ENCODE peak calls at places on chromosomes 7 and 10, in eight cellular contexts. One of them, this sample, is unnamed.

GRCh38 chr7:70343519-70343918 is 745.2 kb downstream of the AUTS2 start:
- DNase-seq in epithelial cell of esophagus: no peak
- DNase-seq in body of pancreas: no peak
- DNase-seq in fibroblast of mammary gland: no peak
- DNase-seq in cardiac fibroblast: no peak
- DNase-seq in ascending aorta: no peak
- DNase-seq in PC-3: no peak
- DNase-seq in choroid plexus epithelial cell: no peak
- DNase-seq in this sample: no peak

GRCh38 chr7:1537631-1538412 is 7.3 kb downstream of the MAFK start:
- DNase-seq in body of pancreas: peak
- DNase-seq in epithelial cell of esophagus: no peak
- DNase-seq in cardiac fibroblast: peak
- DNase-seq in fibroblast of mammary gland: peak
- DNase-seq in choroid plexus epithelial cell: peak
- DNase-seq in PC-3: peak
- DNase-seq in ascending aorta: peak
- DNase-seq in this sample: peak

GRCh38 chr7:27409776-27410175 is 167.2 kb downstream of the EVX1 start:
- DNase-seq in choroid plexus epithelial cell: no peak
- DNase-seq in ascending aorta: no peak
- DNase-seq in cardiac fibroblast: peak
- DNase-seq in epithelial cell of esophagus: peak
- DNase-seq in body of pancreas: no peak
- DNase-seq in fibroblast of mammary gland: peak
- DNase-seq in PC-3: peak
- DNase-seq in this sample: no peak

GRCh38 chr10:129893690-129894089 is 70.4 kb downstream of the EBF3 start:
- DNase-seq in PC-3: no peak
- DNase-seq in fibroblast of mammary gland: no peak
- DNase-seq in body of pancreas: no peak
- DNase-seq in choroid plexus epithelial cell: no peak
- DNase-seq in ascending aorta: no peak
- DNase-seq in cardiac fibroblast: no peak
- DNase-seq in epithelial cell of esophagus: no peak
- DNase-seq in this sample: no peak

GRCh38 chr10:15730341-15730740 is 10.6 kb upstream of the ITGA8 start:
- DNase-seq in PC-3: no peak
- DNase-seq in ascending aorta: no peak
- DNase-seq in fibroblast of mammary gland: no peak
- DNase-seq in epithelial cell of esophagus: no peak
- DNase-seq in cardiac fibroblast: no peak
- DNase-seq in choroid plexus epithelial cell: no peak
- DNase-seq in body of pancreas: no peak
- DNase-seq in this sample: no peak

GRCh38 chr10:116274141-116274861 is 1.3 kb upstream of the GFRA1 start:
- DNase-seq in cardiac fibroblast: no peak
- DNase-seq in fibroblast of mammary gland: no peak
- DNase-seq in body of pancreas: peak
- DNase-seq in choroid plexus epithelial cell: no peak
- DNase-seq in epithelial cell of esophagus: no peak
- DNase-seq in PC-3: no peak
- DNase-seq in ascending aorta: no peak
- DNase-seq in this sample: no peak

GRCh38 chr10:73649876-73650536 is 5.8 kb downstream of the SYNPO2L start:
- DNase-seq in fibroblast of mammary gland: peak
- DNase-seq in body of pancreas: no peak
- DNase-seq in ascending aorta: no peak
- DNase-seq in choroid plexus epithelial cell: peak
- DNase-seq in PC-3: no peak
- DNase-seq in epithelial cell of esophagus: no peak
- DNase-seq in cardiac fibroblast: no peak
- DNase-seq in this sample: no peak

GRCh38 chr7:129089521-129090212 is 34.8 kb upstream of the TNPO3 start:
- DNase-seq in cardiac fibroblast: peak
- DNase-seq in choroid plexus epithelial cell: no peak
- DNase-seq in epithelial cell of esophagus: no peak
- DNase-seq in body of pancreas: no peak
- DNase-seq in PC-3: no peak
- DNase-seq in fibroblast of mammary gland: no peak
- DNase-seq in ascending aorta: no peak
- DNase-seq in this sample: no peak

GRCh38 chr10:77819210-77820140 is 107.1 kb downstream of the DLG5 start:
- DNase-seq in choroid plexus epithelial cell: no peak
- DNase-seq in body of pancreas: no peak
- DNase-seq in ascending aorta: no peak
- DNase-seq in cardiac fibroblast: no peak
- DNase-seq in fibroblast of mammary gland: no peak
- DNase-seq in PC-3: no peak
- DNase-seq in epithelial cell of esophagus: peak
- DNase-seq in this sample: no peak

GRCh38 chr10:73908853-73909611 is 1.9 kb upstream of the PLAU start:
- DNase-seq in epithelial cell of esophagus: peak
- DNase-seq in PC-3: peak
- DNase-seq in body of pancreas: no peak
- DNase-seq in choroid plexus epithelial cell: peak
- DNase-seq in ascending aorta: peak
- DNase-seq in fibroblast of mammary gland: peak
- DNase-seq in cardiac fibroblast: peak
- DNase-seq in this sample: peak

GRCh38 chr7:12056977-12057376 is 154.1 kb upstream of the TMEM106B start:
- DNase-seq in cardiac fibroblast: no peak
- DNase-seq in PC-3: no peak
- DNase-seq in epithelial cell of esophagus: no peak
- DNase-seq in choroid plexus epithelial cell: no peak
- DNase-seq in body of pancreas: no peak
- DNase-seq in fibroblast of mammary gland: no peak
- DNase-seq in ascending aorta: no peak
- DNase-seq in this sample: no peak

GRCh38 chr10:102859911-102860310 is 5.9 kb downstream of the BORCS7 start:
- DNase-seq in PC-3: no peak
- DNase-seq in choroid plexus epithelial cell: no peak
- DNase-seq in fibroblast of mammary gland: no peak
- DNase-seq in ascending aorta: no peak
- DNase-seq in epithelial cell of esophagus: no peak
- DNase-seq in cardiac fibroblast: no peak
- DNase-seq in body of pancreas: peak
- DNase-seq in this sample: no peak

GRCh38 chr7:157616426-157616825 is 279.6 kb downstream of the DNAJB6 start:
- DNase-seq in ascending aorta: no peak
- DNase-seq in PC-3: no peak
- DNase-seq in body of pancreas: no peak
- DNase-seq in epithelial cell of esophagus: no peak
- DNase-seq in cardiac fibroblast: no peak
- DNase-seq in fibroblast of mammary gland: no peak
- DNase-seq in choroid plexus epithelial cell: no peak
- DNase-seq in this sample: no peak

GRCh38 chr10:21330628-21331020 is 194.9 kb downstream of the SKIDA1 start:
- DNase-seq in cardiac fibroblast: peak
- DNase-seq in epithelial cell of esophagus: no peak
- DNase-seq in PC-3: no peak
- DNase-seq in choroid plexus epithelial cell: no peak
- DNase-seq in body of pancreas: no peak
- DNase-seq in fibroblast of mammary gland: peak
- DNase-seq in ascending aorta: no peak
- DNase-seq in this sample: no peak

GRCh38 chr10:21334891-21335696 is 190.4 kb downstream of the SKIDA1 start:
- DNase-seq in cardiac fibroblast: peak
- DNase-seq in body of pancreas: no peak
- DNase-seq in fibroblast of mammary gland: peak
- DNase-seq in epithelial cell of esophagus: peak
- DNase-seq in choroid plexus epithelial cell: peak
- DNase-seq in ascending aorta: peak
- DNase-seq in PC-3: peak
- DNase-seq in this sample: peak

GRCh38 chr10:21340341-21340740 is 185.1 kb downstream of the SKIDA1 start:
- DNase-seq in choroid plexus epithelial cell: peak
- DNase-seq in epithelial cell of esophagus: no peak
- DNase-seq in ascending aorta: no peak
- DNase-seq in cardiac fibroblast: no peak
- DNase-seq in fibroblast of mammary gland: peak
- DNase-seq in body of pancreas: no peak
- DNase-seq in PC-3: peak
- DNase-seq in this sample: no peak

GRCh38 chr10:21337171-21337792 is 188.2 kb downstream of the SKIDA1 start:
- DNase-seq in fibroblast of mammary gland: no peak
- DNase-seq in epithelial cell of esophagus: no peak
- DNase-seq in PC-3: no peak
- DNase-seq in choroid plexus epithelial cell: no peak
- DNase-seq in cardiac fibroblast: peak
- DNase-seq in body of pancreas: no peak
- DNase-seq in ascending aorta: no peak
- DNase-seq in this sample: no peak

DNA sequence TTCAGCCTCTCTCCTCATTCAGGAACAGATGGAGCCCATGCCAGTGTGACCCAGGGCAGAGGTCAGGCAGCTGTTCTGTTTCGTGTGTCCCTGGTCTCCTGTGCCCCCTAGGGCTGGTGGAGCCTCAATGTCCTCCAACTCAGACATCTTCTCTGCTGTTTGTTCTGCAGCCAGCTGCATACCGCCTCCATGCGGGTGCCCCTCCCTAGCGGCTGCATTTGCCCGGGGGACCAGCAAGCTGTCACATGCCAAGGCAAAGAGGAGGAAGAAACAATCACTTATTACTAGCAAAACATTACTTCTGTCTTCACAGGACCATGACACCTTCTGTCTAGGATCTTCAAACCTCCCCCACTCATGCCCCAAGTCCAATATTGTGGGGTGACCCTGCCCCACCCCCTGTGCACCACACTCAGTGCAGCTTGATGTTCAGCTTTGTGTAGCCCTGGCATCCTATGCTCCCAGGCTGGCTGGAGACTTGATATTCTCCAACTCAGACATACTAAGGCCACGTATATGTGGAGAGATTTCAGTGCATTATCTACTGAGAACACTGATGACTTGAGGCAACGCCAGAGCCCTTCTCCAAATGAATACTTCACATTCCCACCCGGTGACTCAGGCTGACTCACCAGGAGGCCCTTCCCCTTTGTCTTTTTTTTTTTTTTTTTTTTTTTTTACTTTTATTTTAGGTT is 188.9 kb downstream of the SKIDA1 start:
- DNase-seq in choroid plexus epithelial cell: peak
- DNase-seq in epithelial cell of esophagus: peak
- DNase-seq in PC-3: peak
- DNase-seq in fibroblast of mammary gland: peak
- DNase-seq in body of pancreas: peak
- DNase-seq in cardiac fibroblast: peak
- DNase-seq in ascending aorta: peak
- DNase-seq in this sample: peak
- H3K4me3 ChIP-seq in choroid plexus epithelial cell: no peak
- H3K4me3 ChIP-seq in epithelial cell of esophagus: no peak
- H3K4me3 ChIP-seq in PC-3: peak
- H3K4me3 ChIP-seq in fibroblast of mammary gland: no peak
- H3K4me3 ChIP-seq in body of pancreas: no peak
- H3K4me3 ChIP-seq in cardiac fibroblast: no peak
- H3K4me3 ChIP-seq in ascending aorta: no peak
- H3K4me3 ChIP-seq in this sample: no peak

GRCh38 chr10:114749014-114749413 is 72.6 kb upstream of the FHIP2A start:
- DNase-seq in fibroblast of mammary gland: no peak
- DNase-seq in epithelial cell of esophagus: no peak
- DNase-seq in body of pancreas: no peak
- DNase-seq in choroid plexus epithelial cell: no peak
- DNase-seq in ascending aorta: no peak
- DNase-seq in PC-3: no peak
- DNase-seq in cardiac fibroblast: no peak
- DNase-seq in this sample: no peak
- TF ChIP-seq CTCF in fibroblast of mammary gland: no peak
- TF ChIP-seq CTCF in epithelial cell of esophagus: no peak
- TF ChIP-seq CTCF in body of pancreas: no peak
- TF ChIP-seq CTCF in choroid plexus epithelial cell: no peak
- TF ChIP-seq CTCF in ascending aorta: no peak
- TF ChIP-seq CTCF in PC-3: no peak
- TF ChIP-seq CTCF in cardiac fibroblast: no peak
- TF ChIP-seq CTCF in this sample: no peak

DNA sequence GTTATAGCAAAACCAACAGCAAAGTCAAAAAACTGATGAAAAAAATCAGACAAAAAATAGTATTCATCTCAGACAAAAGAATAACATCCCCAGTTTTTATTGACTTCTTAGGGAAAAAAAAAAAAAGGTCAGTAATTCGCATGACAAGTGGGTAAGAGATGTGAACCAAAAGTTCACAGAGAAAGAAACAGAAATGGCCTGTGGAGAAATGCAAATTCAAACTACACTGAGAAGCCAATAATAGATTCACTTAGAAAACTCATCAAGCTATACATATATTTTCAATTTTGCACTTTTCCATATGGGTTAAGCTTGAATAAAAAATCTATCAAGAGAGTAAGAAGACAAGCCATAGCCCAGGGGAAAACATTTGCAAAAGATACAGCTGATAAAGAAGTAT is 28.0 kb downstream of the HERC4 start:
- DNase-seq in choroid plexus epithelial cell: no peak
- DNase-seq in cardiac fibroblast: no peak
- DNase-seq in PC-3: no peak
- DNase-seq in ascending aorta: no peak
- DNase-seq in fibroblast of mammary gland: no peak
- DNase-seq in body of pancreas: no peak
- DNase-seq in epithelial cell of esophagus: no peak
- DNase-seq in this sample: no peak
- H3K4me3 ChIP-seq in choroid plexus epithelial cell: no peak
- H3K4me3 ChIP-seq in cardiac fibroblast: no peak
- H3K4me3 ChIP-seq in PC-3: no peak
- H3K4me3 ChIP-seq in ascending aorta: no peak
- H3K4me3 ChIP-seq in fibroblast of mammary gland: no peak
- H3K4me3 ChIP-seq in body of pancreas: no peak
- H3K4me3 ChIP-seq in epithelial cell of esophagus: no peak
- H3K4me3 ChIP-seq in this sample: no peak

DNA sequence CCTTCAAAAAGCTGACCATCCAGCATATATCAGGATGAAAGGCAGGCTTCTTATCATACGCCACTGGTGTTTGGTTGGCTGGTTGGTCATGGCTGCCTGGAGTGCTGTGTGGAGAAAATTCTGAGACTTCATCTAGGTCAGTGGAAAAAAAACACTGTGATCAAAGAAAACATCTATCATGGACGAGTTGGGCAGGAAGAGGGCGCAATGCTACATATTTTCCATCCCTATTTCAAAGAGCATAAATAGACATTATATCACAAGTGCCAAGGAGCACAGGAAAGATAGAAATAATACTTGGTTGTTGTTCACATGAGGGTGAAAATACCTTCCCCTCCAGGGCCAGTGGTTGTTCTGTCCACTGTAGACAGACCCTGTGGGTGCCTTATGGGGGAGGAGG is 128.4 kb upstream of the PLPP4 start:
- DNase-seq in PC-3: no peak
- DNase-seq in cardiac fibroblast: no peak
- DNase-seq in fibroblast of mammary gland: no peak
- DNase-seq in ascending aorta: no peak
- DNase-seq in body of pancreas: no peak
- DNase-seq in choroid plexus epithelial cell: peak
- DNase-seq in epithelial cell of esophagus: no peak
- DNase-seq in this sample: no peak
- TF ChIP-seq CTCF in PC-3: peak
- TF ChIP-seq CTCF in cardiac fibroblast: no peak
- TF ChIP-seq CTCF in fibroblast of mammary gland: no peak
- TF ChIP-seq CTCF in ascending aorta: no peak
- TF ChIP-seq CTCF in body of pancreas: no peak
- TF ChIP-seq CTCF in choroid plexus epithelial cell: peak
- TF ChIP-seq CTCF in epithelial cell of esophagus: no peak
- TF ChIP-seq CTCF in this sample: no peak

GRCh38 chr7:4882169-4882741 is 1.3 kb downstream of the RADIL start:
- DNase-seq in epithelial cell of esophagus: no peak
- DNase-seq in cardiac fibroblast: peak
- DNase-seq in choroid plexus epithelial cell: peak
- DNase-seq in body of pancreas: peak
- DNase-seq in ascending aorta: peak
- DNase-seq in fibroblast of mammary gland: peak
- DNase-seq in PC-3: peak
- DNase-seq in this sample: peak
- H3K4me3 ChIP-seq in epithelial cell of esophagus: no peak
- H3K4me3 ChIP-seq in cardiac fibroblast: peak
- H3K4me3 ChIP-seq in choroid plexus epithelial cell: peak
- H3K4me3 ChIP-seq in body of pancreas: no peak
- H3K4me3 ChIP-seq in ascending aorta: peak
- H3K4me3 ChIP-seq in fibroblast of mammary gland: peak
- H3K4me3 ChIP-seq in PC-3: peak
- H3K4me3 ChIP-seq in this sample: peak